ENCODE peak calls at places on chromosomes 11 and 22, in eight cellular contexts. G, W, V, A, E, Z, U and M are unnamed samples.

GRCh38 chr11:123504401-123504800 is 74.3 kb downstream of the GRAMD1B start:
- DNase-seq in U (no peak), G (no peak), E (no peak), Z (no peak), V (no peak), A (no peak), W (no peak), M (peak)

GRCh38 chr11:6400431-6401345 is 10.4 kb downstream of the SMPD1 start:
- DNase-seq in G (no peak), W (no peak), U (no peak), E (no peak), A (no peak), V (no peak), Z (no peak), M (no peak)

GRCh38 chr11:86247608-86248007 is 3.1 kb downstream of the EED start:
- DNase-seq in E (no peak), W (no peak), V (no peak), G (no peak), Z (no peak), U (no peak), A (no peak), M (no peak)

GRCh38 chr11:102256251-102256650 is 61.0 kb upstream of the BIRC3 start:
- DNase-seq in U (peak), A (no peak), E (no peak), G (no peak), Z (no peak), V (no peak), W (no peak), M (no peak)

GRCh38 chr11:129728571-129728970 is 87.1 kb upstream of the TMEM45B start:
- DNase-seq in A (no peak), U (no peak), W (no peak), E (no peak), Z (no peak), G (no peak), V (no peak), M (no peak)

GRCh38 chr11:32328392-32328791 is 106.9 kb downstream of the WT1 start:
- DNase-seq in G (no peak), U (no peak), E (no peak), W (no peak), A (no peak), V (no peak), Z (no peak), M (no peak)

GRCh38 chr22:43860831-43861230 is 1.5 kb downstream of the SULT4A1 start:
- DNase-seq in U (no peak), W (no peak), Z (no peak), V (no peak), E (no peak), G (no peak), A (no peak), M (no peak)

GRCh38 chr22:35397095-35397904 is 2.6 kb upstream of the MCM5 start:
- DNase-seq in U (peak), V (no peak), W (peak), A (no peak), G (no peak), Z (no peak), E (no peak), M (no peak)

GRCh38 chr22:19824197-19825015 is 30.3 kb downstream of the GNB1L start:
- DNase-seq in Z (no peak), W (no peak), U (no peak), A (no peak), G (no peak), E (no peak), V (no peak), M (peak)

GRCh38 chr11:75894036-75894585 is 79.1 kb downstream of the UVRAG start:
- DNase-seq in V (no peak), A (no peak), G (no peak), U (no peak), W (no peak), E (no peak), Z (no peak), M (peak)

GRCh38 chr11:75893202-75893601 is 78.2 kb downstream of the UVRAG start:
- DNase-seq in U (no peak), W (no peak), A (no peak), E (no peak), G (no peak), V (no peak), Z (no peak), M (no peak)

GRCh38 chr11:75900848-75901247 is 85.8 kb downstream of the UVRAG start:
- DNase-seq in A (no peak), V (no peak), U (no peak), G (no peak), W (no peak), E (no peak), Z (no peak), M (no peak)

GRCh38 chr11:75896843-75897419 is 81.9 kb downstream of the UVRAG start:
- DNase-seq in V (no peak), W (peak), U (peak), E (no peak), Z (no peak), G (no peak), A (peak), M (no peak)

GRCh38 chr11:75898871-75899270 is 83.9 kb downstream of the UVRAG start:
- DNase-seq in E (no peak), W (no peak), U (no peak), Z (no peak), A (no peak), G (no peak), V (no peak), M (no peak)
- H3K4me3 ChIP-seq in E (no peak), W (no peak), U (no peak), Z (no peak), A (no peak), G (no peak), V (no peak), M (no peak)

DNA sequence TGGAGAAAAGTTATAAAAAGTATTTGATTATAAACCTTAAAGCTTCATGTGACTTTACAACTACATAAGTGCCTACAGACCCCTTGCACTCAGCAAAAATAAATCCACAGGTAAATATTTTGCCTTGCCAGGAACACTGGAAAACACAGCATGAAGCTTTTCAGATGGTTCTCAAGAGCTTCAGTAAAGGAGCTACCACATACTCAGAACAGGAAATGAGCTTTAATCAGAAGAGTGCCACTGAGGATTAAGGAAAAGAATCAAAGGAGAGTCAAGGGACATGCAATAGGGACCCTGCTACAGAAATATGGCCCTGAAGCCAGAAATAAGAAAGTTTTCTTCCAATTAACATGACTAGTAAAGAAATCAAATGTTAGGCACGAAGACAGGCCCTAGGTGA is 1.2 kb downstream of the CASP1 start:
- DNase-seq in U (no peak), Z (no peak), V (no peak), G (no peak), E (no peak), W (no peak), A (no peak), M (no peak)
- H3K4me3 ChIP-seq in U (peak), Z (peak), V (peak), G (peak), E (peak), W (no peak), A (peak), M (peak)

DNA sequence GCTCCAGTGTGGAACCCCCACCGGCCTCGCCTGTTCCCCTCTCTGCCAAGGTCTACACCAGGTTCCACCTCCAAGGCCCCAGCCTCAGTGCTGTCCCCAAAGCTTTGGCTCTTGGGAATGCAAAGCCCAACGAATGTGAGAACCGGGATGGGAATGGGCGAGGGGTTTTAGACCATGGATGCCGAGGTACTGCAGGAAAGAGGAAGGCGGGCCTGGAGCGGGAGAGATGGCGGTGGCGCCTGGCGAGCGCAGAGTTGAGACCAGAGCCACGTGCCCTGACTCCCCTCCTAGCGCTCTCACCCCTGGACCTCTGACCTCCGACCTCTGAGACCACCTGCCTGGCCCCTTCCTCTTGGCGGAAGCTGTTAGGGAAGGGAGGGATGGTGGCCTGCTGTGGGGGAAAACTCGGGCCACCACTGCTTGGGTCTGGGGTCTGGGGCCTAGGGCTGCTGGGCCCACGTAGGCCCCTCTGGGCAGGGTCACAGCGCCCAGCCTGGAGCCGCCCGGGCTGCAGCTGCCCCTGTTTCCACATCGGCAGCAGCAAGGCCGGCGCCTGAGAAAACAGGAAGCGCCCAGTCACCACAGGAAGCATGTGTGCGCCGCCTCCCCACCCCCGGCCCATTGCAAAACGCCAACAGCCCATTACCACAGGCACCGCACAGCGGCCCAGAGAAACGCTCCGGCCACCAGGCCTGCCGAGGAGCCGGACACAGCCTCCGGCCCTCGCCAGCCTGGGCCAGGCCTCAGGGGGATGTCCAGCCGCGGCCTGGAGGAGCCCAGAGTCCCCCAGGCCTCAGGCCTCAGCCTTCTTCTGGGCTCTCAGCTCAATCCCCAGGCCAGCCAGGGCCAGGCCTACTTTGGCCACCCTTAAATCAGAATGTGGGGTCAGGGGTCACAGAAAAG is 13.8 kb upstream of the SLC39A13 start:
- DNase-seq in W (peak), G (peak), Z (peak), V (no peak), U (no peak), E (peak), A (no peak), M (peak)
- H3K4me3 ChIP-seq in W (peak), G (no peak), Z (peak), V (peak), U (no peak), E (peak), A (no peak), M (peak)

DNA sequence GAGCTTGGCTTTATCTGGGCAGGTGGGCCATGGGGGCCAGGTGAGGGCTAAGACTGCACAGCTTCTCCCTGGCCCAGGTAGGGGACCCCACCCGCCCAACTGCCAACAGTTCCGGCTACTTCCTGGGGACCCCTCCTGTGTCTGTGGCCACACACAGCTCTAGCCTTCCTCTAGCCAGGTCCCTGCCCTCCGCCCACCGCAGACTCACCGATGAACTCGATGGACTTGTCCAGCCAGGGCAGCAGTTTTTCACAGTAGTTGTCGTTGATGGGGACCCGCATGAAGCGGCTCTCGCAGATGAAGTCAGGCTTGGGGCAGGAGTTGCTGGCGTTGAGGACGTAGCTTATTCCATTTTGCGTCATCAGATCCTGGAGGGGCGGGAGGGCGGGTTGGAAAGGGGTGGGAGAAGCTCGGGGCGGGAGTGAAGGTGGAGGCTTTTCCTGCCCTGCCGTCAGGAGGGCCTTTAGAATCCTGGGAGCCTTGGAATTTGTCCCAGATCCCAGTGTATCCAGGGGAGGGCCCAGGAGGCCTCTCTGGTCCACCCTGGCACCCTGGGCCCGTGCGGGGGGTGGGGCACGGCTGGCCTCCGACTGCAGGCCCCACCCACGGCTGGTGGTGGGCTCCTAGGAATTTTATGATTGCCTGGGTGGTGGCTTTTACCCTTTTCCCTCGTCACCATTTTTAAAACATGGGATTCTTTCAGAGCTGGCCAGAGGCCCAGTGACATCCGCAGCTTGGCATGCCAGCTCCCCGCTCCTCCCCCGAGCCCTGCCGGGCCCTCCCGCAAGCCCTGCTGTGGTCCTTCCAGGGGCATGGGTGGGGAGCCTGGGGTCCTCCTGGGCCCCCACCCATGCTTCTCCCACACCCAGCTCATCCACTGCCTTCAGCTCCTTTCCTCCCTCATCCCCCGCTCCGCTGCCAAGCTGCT is 13.9 kb downstream of the DUSP8 start:
- DNase-seq in E (no peak), Z (peak), V (no peak), W (no peak), A (peak), G (no peak), U (peak), M (no peak)
- H3K4me3 ChIP-seq in E (no peak), Z (peak), V (no peak), W (no peak), A (no peak), G (no peak), U (no peak), M (no peak)